ENCODE peak calls at places on chromosomes 13 and 19, in five cellular contexts. One of them, this sample, is unnamed.

GRCh38 chr13:32415019-32415418 is 12.9 kb downstream of the N4BP2L1 start:
- DNase-seq in A172: no peak
- DNase-seq in stimulated activated naive B cell treated with anti-CD40 and anti-IgM and Interleukin-4, amounts not matched to agents 10 μg/mL and 1 μg/mL and 100 μg/mL, for 72 hours: no peak
- DNase-seq in NB4: peak; percentile 67
- DNase-seq in activated naive CD8-positive, alpha-beta T cell treated with anti-CD3 and anti-CD28 coated beads, Interleukin-2, amount 50 U/mL, for 24 hours: no peak
- DNase-seq in this sample: peak; percentile 30

GRCh38 chr19:1917926-1918325 is 12.7 kb downstream of the ADAT3 start:
- DNase-seq in A172: no peak
- DNase-seq in stimulated activated naive B cell treated with anti-CD40 and anti-IgM and Interleukin-4, amounts not matched to agents 10 μg/mL and 1 μg/mL and 100 μg/mL, for 72 hours: no peak
- DNase-seq in NB4: no peak
- DNase-seq in activated naive CD8-positive, alpha-beta T cell treated with anti-CD3 and anti-CD28 coated beads, Interleukin-2, amount 50 U/mL, for 24 hours: no peak
- DNase-seq in this sample: no peak

GRCh38 chr19:38046254-38047047 is 139.4 kb downstream of the SIPA1L3 start:
- DNase-seq in A172: no peak
- DNase-seq in stimulated activated naive B cell treated with anti-CD40 and anti-IgM and Interleukin-4, amounts not matched to agents 10 μg/mL and 1 μg/mL and 100 μg/mL, for 72 hours: peak; percentile 91
- DNase-seq in NB4: no peak
- DNase-seq in activated naive CD8-positive, alpha-beta T cell treated with anti-CD3 and anti-CD28 coated beads, Interleukin-2, amount 50 U/mL, for 24 hours: peak; percentile 18
- DNase-seq in this sample: no peak

GRCh38 chr19:12794196-12794921 is 3.1 kb downstream of the JUNB start:
- DNase-seq in A172: peak; percentile 35
- DNase-seq in stimulated activated naive B cell treated with anti-CD40 and anti-IgM and Interleukin-4, amounts not matched to agents 10 μg/mL and 1 μg/mL and 100 μg/mL, for 72 hours: no peak
- DNase-seq in NB4: peak; percentile 33
- DNase-seq in activated naive CD8-positive, alpha-beta T cell treated with anti-CD3 and anti-CD28 coated beads, Interleukin-2, amount 50 U/mL, for 24 hours: no peak
- DNase-seq in this sample: no peak

GRCh38 chr19:30437869-30438268 is 65.7 kb downstream of the ZNF536 start:
- DNase-seq in A172: no peak
- DNase-seq in stimulated activated naive B cell treated with anti-CD40 and anti-IgM and Interleukin-4, amounts not matched to agents 10 μg/mL and 1 μg/mL and 100 μg/mL, for 72 hours: no peak
- DNase-seq in NB4: no peak
- DNase-seq in activated naive CD8-positive, alpha-beta T cell treated with anti-CD3 and anti-CD28 coated beads, Interleukin-2, amount 50 U/mL, for 24 hours: no peak
- DNase-seq in this sample: no peak

GRCh38 chr19:13842294-13843103 is 34.4 kb upstream of the NANOS3 start:
- DNase-seq in A172: peak; percentile 70
- DNase-seq in stimulated activated naive B cell treated with anti-CD40 and anti-IgM and Interleukin-4, amounts not matched to agents 10 μg/mL and 1 μg/mL and 100 μg/mL, for 72 hours: peak; percentile 62
- DNase-seq in NB4: peak; percentile 77
- DNase-seq in activated naive CD8-positive, alpha-beta T cell treated with anti-CD3 and anti-CD28 coated beads, Interleukin-2, amount 50 U/mL, for 24 hours: peak; percentile 81
- DNase-seq in this sample: peak; percentile 85

GRCh38 chr19:13095934-13096890 is 6.4 kb downstream of the LYL1 start:
- DNase-seq in A172: no peak
- DNase-seq in stimulated activated naive B cell treated with anti-CD40 and anti-IgM and Interleukin-4, amounts not matched to agents 10 μg/mL and 1 μg/mL and 100 μg/mL, for 72 hours: peak; percentile 35
- DNase-seq in NB4: peak; percentile 86
- DNase-seq in activated naive CD8-positive, alpha-beta T cell treated with anti-CD3 and anti-CD28 coated beads, Interleukin-2, amount 50 U/mL, for 24 hours: no peak
- DNase-seq in this sample: no peak

GRCh38 chr13:110920038-110920437 is 5.2 kb upstream of the ANKRD10 start:
- DNase-seq in A172: no peak
- DNase-seq in stimulated activated naive B cell treated with anti-CD40 and anti-IgM and Interleukin-4, amounts not matched to agents 10 μg/mL and 1 μg/mL and 100 μg/mL, for 72 hours: no peak
- DNase-seq in NB4: no peak
- DNase-seq in activated naive CD8-positive, alpha-beta T cell treated with anti-CD3 and anti-CD28 coated beads, Interleukin-2, amount 50 U/mL, for 24 hours: no peak
- DNase-seq in this sample: no peak

GRCh38 chr13:112325142-112325808 is 50.9 kb upstream of the SPACA7 start:
- DNase-seq in A172: no peak
- DNase-seq in stimulated activated naive B cell treated with anti-CD40 and anti-IgM and Interleukin-4, amounts not matched to agents 10 μg/mL and 1 μg/mL and 100 μg/mL, for 72 hours: no peak
- DNase-seq in NB4: no peak
- DNase-seq in activated naive CD8-positive, alpha-beta T cell treated with anti-CD3 and anti-CD28 coated beads, Interleukin-2, amount 50 U/mL, for 24 hours: no peak
- DNase-seq in this sample: no peak

GRCh38 chr13:109608503-109608902 is 177.9 kb downstream of the IRS2 start:
- DNase-seq in A172: no peak
- DNase-seq in stimulated activated naive B cell treated with anti-CD40 and anti-IgM and Interleukin-4, amounts not matched to agents 10 μg/mL and 1 μg/mL and 100 μg/mL, for 72 hours: no peak
- DNase-seq in NB4: no peak
- DNase-seq in activated naive CD8-positive, alpha-beta T cell treated with anti-CD3 and anti-CD28 coated beads, Interleukin-2, amount 50 U/mL, for 24 hours: no peak
- DNase-seq in this sample: no peak

GRCh38 chr13:31755803-31756212 is 16.5 kb downstream of the RXFP2 start:
- DNase-seq in A172: peak; percentile 80
- DNase-seq in stimulated activated naive B cell treated with anti-CD40 and anti-IgM and Interleukin-4, amounts not matched to agents 10 μg/mL and 1 μg/mL and 100 μg/mL, for 72 hours: no peak
- DNase-seq in NB4: no peak
- DNase-seq in activated naive CD8-positive, alpha-beta T cell treated with anti-CD3 and anti-CD28 coated beads, Interleukin-2, amount 50 U/mL, for 24 hours: no peak
- DNase-seq in this sample: no peak

GRCh38 chr19:2474232-2475017 is 1.5 kb upstream of the GADD45B start:
- DNase-seq in A172: peak; percentile 84
- DNase-seq in stimulated activated naive B cell treated with anti-CD40 and anti-IgM and Interleukin-4, amounts not matched to agents 10 μg/mL and 1 μg/mL and 100 μg/mL, for 72 hours: peak; percentile 95
- DNase-seq in NB4: peak; percentile 89
- DNase-seq in activated naive CD8-positive, alpha-beta T cell treated with anti-CD3 and anti-CD28 coated beads, Interleukin-2, amount 50 U/mL, for 24 hours: peak; percentile 95
- DNase-seq in this sample: peak; percentile 81

GRCh38 chr13:30766234-30766633 is 30.9 kb downstream of the ALOX5AP start:
- DNase-seq in A172: no peak
- DNase-seq in stimulated activated naive B cell treated with anti-CD40 and anti-IgM and Interleukin-4, amounts not matched to agents 10 μg/mL and 1 μg/mL and 100 μg/mL, for 72 hours: no peak
- DNase-seq in NB4: peak; percentile 18
- DNase-seq in activated naive CD8-positive, alpha-beta T cell treated with anti-CD3 and anti-CD28 coated beads, Interleukin-2, amount 50 U/mL, for 24 hours: no peak
- DNase-seq in this sample: no peak

GRCh38 chr13:113804017-113804702 is 45.1 kb downstream of the TMEM255B start:
- DNase-seq in A172: peak; percentile 52
- DNase-seq in stimulated activated naive B cell treated with anti-CD40 and anti-IgM and Interleukin-4, amounts not matched to agents 10 μg/mL and 1 μg/mL and 100 μg/mL, for 72 hours: no peak
- DNase-seq in NB4: no peak
- DNase-seq in activated naive CD8-positive, alpha-beta T cell treated with anti-CD3 and anti-CD28 coated beads, Interleukin-2, amount 50 U/mL, for 24 hours: no peak
- DNase-seq in this sample: no peak

GRCh38 chr19:50178320-50178719 is 15.2 kb upstream of the IZUMO2 start:
- DNase-seq in A172: no peak
- DNase-seq in stimulated activated naive B cell treated with anti-CD40 and anti-IgM and Interleukin-4, amounts not matched to agents 10 μg/mL and 1 μg/mL and 100 μg/mL, for 72 hours: no peak
- DNase-seq in NB4: no peak
- DNase-seq in activated naive CD8-positive, alpha-beta T cell treated with anti-CD3 and anti-CD28 coated beads, Interleukin-2, amount 50 U/mL, for 24 hours: no peak
- DNase-seq in this sample: no peak

GRCh38 chr19:54231077-54231931 is 8.5 kb upstream of the LILRB3 start:
- DNase-seq in A172: peak; percentile 93
- DNase-seq in stimulated activated naive B cell treated with anti-CD40 and anti-IgM and Interleukin-4, amounts not matched to agents 10 μg/mL and 1 μg/mL and 100 μg/mL, for 72 hours: peak; percentile 80
- DNase-seq in NB4: peak; percentile 67
- DNase-seq in activated naive CD8-positive, alpha-beta T cell treated with anti-CD3 and anti-CD28 coated beads, Interleukin-2, amount 50 U/mL, for 24 hours: peak; percentile 96
- DNase-seq in this sample: peak; percentile 74

GRCh38 chr13:97020689-97021240 is 26.5 kb upstream of the OXGR1 start:
- DNase-seq in A172: no peak
- DNase-seq in stimulated activated naive B cell treated with anti-CD40 and anti-IgM and Interleukin-4, amounts not matched to agents 10 μg/mL and 1 μg/mL and 100 μg/mL, for 72 hours: no peak
- DNase-seq in NB4: no peak
- DNase-seq in activated naive CD8-positive, alpha-beta T cell treated with anti-CD3 and anti-CD28 coated beads, Interleukin-2, amount 50 U/mL, for 24 hours: no peak
- DNase-seq in this sample: no peak

GRCh38 chr13:112441779-112442310 is 65.7 kb downstream of the SPACA7 start:
- DNase-seq in A172: no peak
- DNase-seq in stimulated activated naive B cell treated with anti-CD40 and anti-IgM and Interleukin-4, amounts not matched to agents 10 μg/mL and 1 μg/mL and 100 μg/mL, for 72 hours: no peak
- DNase-seq in NB4: no peak
- DNase-seq in activated naive CD8-positive, alpha-beta T cell treated with anti-CD3 and anti-CD28 coated beads, Interleukin-2, amount 50 U/mL, for 24 hours: no peak
- DNase-seq in this sample: no peak

GRCh38 chr13:103350147-103350546 is 283.9 kb upstream of the SLC10A2 start:
- DNase-seq in A172: no peak
- DNase-seq in stimulated activated naive B cell treated with anti-CD40 and anti-IgM and Interleukin-4, amounts not matched to agents 10 μg/mL and 1 μg/mL and 100 μg/mL, for 72 hours: no peak
- DNase-seq in NB4: no peak
- DNase-seq in activated naive CD8-positive, alpha-beta T cell treated with anti-CD3 and anti-CD28 coated beads, Interleukin-2, amount 50 U/mL, for 24 hours: no peak
- DNase-seq in this sample: no peak

GRCh38 chr13:75250526-75251183 is 231.3 kb downstream of the TBC1D4 start:
- DNase-seq in A172: peak; percentile 35
- DNase-seq in stimulated activated naive B cell treated with anti-CD40 and anti-IgM and Interleukin-4, amounts not matched to agents 10 μg/mL and 1 μg/mL and 100 μg/mL, for 72 hours: no peak
- DNase-seq in NB4: no peak
- DNase-seq in activated naive CD8-positive, alpha-beta T cell treated with anti-CD3 and anti-CD28 coated beads, Interleukin-2, amount 50 U/mL, for 24 hours: no peak
- DNase-seq in this sample: peak; percentile 58

GRCh38 chr13:109647046-109647445 is 139.3 kb downstream of the IRS2 start:
- DNase-seq in A172: peak; percentile 16
- DNase-seq in stimulated activated naive B cell treated with anti-CD40 and anti-IgM and Interleukin-4, amounts not matched to agents 10 μg/mL and 1 μg/mL and 100 μg/mL, for 72 hours: no peak
- DNase-seq in NB4: peak; percentile 82
- DNase-seq in activated naive CD8-positive, alpha-beta T cell treated with anti-CD3 and anti-CD28 coated beads, Interleukin-2, amount 50 U/mL, for 24 hours: no peak
- DNase-seq in this sample: peak; percentile 93

GRCh38 chr13:32164622-32165268 is 133.2 kb downstream of the FRY start:
- DNase-seq in A172: peak; percentile 79
- DNase-seq in stimulated activated naive B cell treated with anti-CD40 and anti-IgM and Interleukin-4, amounts not matched to agents 10 μg/mL and 1 μg/mL and 100 μg/mL, for 72 hours: peak; percentile 5
- DNase-seq in NB4: peak; percentile 80
- DNase-seq in activated naive CD8-positive, alpha-beta T cell treated with anti-CD3 and anti-CD28 coated beads, Interleukin-2, amount 50 U/mL, for 24 hours: peak; percentile 9
- DNase-seq in this sample: peak; percentile 58